ENCODE peak calls at places on chromosomes 7 and 10, in nine cellular contexts. M, W, G, O, F, B, Y, I and U are unnamed samples.

GRCh38 chr7:137538361-137538762 is 194.8 kb upstream of the PTN start:
- DNase-seq in M (no peak), W (peak), G (no peak), O (no peak), F (no peak), B (peak), Y (no peak), I (no peak), U (no peak)

GRCh38 chr7:30173058-30173897 is 38.5 kb downstream of the MTURN start:
- DNase-seq in M (no peak), W (peak), G (peak), O (no peak), F (no peak), B (peak), Y (no peak), I (no peak), U (peak)

GRCh38 chr10:126384269-126384873 is 3.9 kb downstream of the ADAM12 start:
- DNase-seq in M (no peak), W (peak), G (no peak), O (no peak), F (no peak), B (peak), Y (no peak), I (no peak), U (no peak)

GRCh38 chr7:17474724-17475344 is 176.4 kb downstream of the AHR start:
- DNase-seq in M (no peak), W (no peak), G (no peak), O (no peak), F (no peak), B (no peak), Y (no peak), I (no peak), U (peak)

GRCh38 chr10:93059975-93060886 is at the start of gene CYP26C1:
- DNase-seq in M (no peak), W (no peak), G (peak), O (no peak), F (no peak), B (no peak), Y (no peak), I (no peak), U (no peak)

GRCh38 chr10:70662362-70663220 is 9.7 kb upstream of the ADAMTS14 start:
- DNase-seq in M (no peak), W (peak), G (no peak), O (no peak), F (no peak), B (no peak), Y (no peak), I (no peak), U (no peak)

GRCh38 chr10:86017841-86018734 is 348.5 kb downstream of the GRID1 start:
- DNase-seq in M (no peak), W (no peak), G (no peak), O (no peak), F (no peak), B (no peak), Y (no peak), I (no peak), U (no peak)

GRCh38 chr7:44257618-44258422 is 57.0 kb downstream of the YKT6 start:
- DNase-seq in M (peak), W (peak), G (peak), O (peak), F (peak), B (peak), Y (peak), I (peak), U (no peak)

GRCh38 chr10:117830832-117831231 is 215.9 kb downstream of the RAB11FIP2 start:
- DNase-seq in M (no peak), W (no peak), G (no peak), O (no peak), F (no peak), B (no peak), Y (no peak), I (no peak), U (no peak)

GRCh38 chr7:154577141-154577540 is 425.8 kb downstream of the PAXIP1 start:
- DNase-seq in M (no peak), W (no peak), G (no peak), O (no peak), F (no peak), B (no peak), Y (no peak), I (no peak), U (no peak)

GRCh38 chr10:119301397-119301796 is 94.0 kb downstream of the GRK5 start:
- DNase-seq in M (no peak), W (no peak), G (no peak), O (no peak), F (peak), B (no peak), Y (peak), I (peak), U (no peak)

GRCh38 chr10:122461367-122461728 is at the start of gene HTRA1:
- DNase-seq in M (no peak), W (peak), G (peak), O (no peak), F (no peak), B (peak), Y (no peak), I (peak), U (peak)

GRCh38 chr7:34653787-34654186 is 4.2 kb upstream of the NPSR1 start:
- DNase-seq in M (no peak), W (no peak), G (no peak), O (no peak), F (no peak), B (no peak), Y (no peak), I (no peak), U (no peak)

GRCh38 chr7:31950101-31950755 is 120.0 kb downstream of the PDE1C start:
- DNase-seq in M (no peak), W (peak), G (no peak), O (no peak), F (no peak), B (no peak), Y (no peak), I (no peak), U (no peak)

GRCh38 chr10:86872757-86873156 is 84.7 kb downstream of the MMRN2 start:
- DNase-seq in M (no peak), W (no peak), G (no peak), O (no peak), F (no peak), B (no peak), Y (no peak), I (no peak), U (no peak)